ENCODE peak calls at places on chromosomes 12 and 14, in nine cellular contexts. One of them, this sample, is unnamed.

GRCh38 chr14:22748691-22749090 is 17.8 kb upstream of the OXA1L start:
- DNase-seq in astrocyte of the cerebellum: no peak
- DNase-seq in GM13977: peak
- DNase-seq in SK-N-SH: no peak
- DNase-seq in brain microvascular endothelial cell: no peak
- DNase-seq in hepatocyte: no peak
- DNase-seq in AG10803: no peak
- DNase-seq in fibroblast of pulmonary artery: no peak
- DNase-seq in CD8-positive, alpha-beta T cell: no peak
- DNase-seq in this sample: no peak

GRCh38 chr12:53200458-53201169 is 6.4 kb downstream of the ITGB7 start:
- DNase-seq in astrocyte of the cerebellum: no peak
- DNase-seq in GM13977: peak
- DNase-seq in SK-N-SH: no peak
- DNase-seq in brain microvascular endothelial cell: no peak
- DNase-seq in hepatocyte: no peak
- DNase-seq in AG10803: no peak
- DNase-seq in fibroblast of pulmonary artery: no peak
- DNase-seq in CD8-positive, alpha-beta T cell: no peak
- DNase-seq in this sample: no peak

GRCh38 chr12:53524476-53524875 is 17.2 kb upstream of the NPFF start:
- DNase-seq in astrocyte of the cerebellum: no peak
- DNase-seq in GM13977: no peak
- DNase-seq in SK-N-SH: no peak
- DNase-seq in brain microvascular endothelial cell: no peak
- DNase-seq in hepatocyte: no peak
- DNase-seq in AG10803: no peak
- DNase-seq in fibroblast of pulmonary artery: no peak
- DNase-seq in CD8-positive, alpha-beta T cell: no peak
- DNase-seq in this sample: no peak

GRCh38 chr12:94714378-94714777 is 64.0 kb upstream of the TMCC3 start:
- DNase-seq in astrocyte of the cerebellum: peak
- DNase-seq in GM13977: no peak
- DNase-seq in SK-N-SH: no peak
- DNase-seq in brain microvascular endothelial cell: peak
- DNase-seq in hepatocyte: no peak
- DNase-seq in AG10803: no peak
- DNase-seq in fibroblast of pulmonary artery: peak
- DNase-seq in CD8-positive, alpha-beta T cell: no peak
- DNase-seq in this sample: peak

GRCh38 chr14:87483651-87484260 is 509.2 kb downstream of the GALC start:
- DNase-seq in astrocyte of the cerebellum: peak
- DNase-seq in GM13977: no peak
- DNase-seq in SK-N-SH: no peak
- DNase-seq in brain microvascular endothelial cell: peak
- DNase-seq in hepatocyte: no peak
- DNase-seq in AG10803: peak
- DNase-seq in fibroblast of pulmonary artery: peak
- DNase-seq in CD8-positive, alpha-beta T cell: no peak
- DNase-seq in this sample: peak

GRCh38 chr12:70386771-70387170 is 20.7 kb downstream of the KCNMB4 start:
- DNase-seq in astrocyte of the cerebellum: no peak
- DNase-seq in GM13977: no peak
- DNase-seq in SK-N-SH: no peak
- DNase-seq in brain microvascular endothelial cell: no peak
- DNase-seq in hepatocyte: no peak
- DNase-seq in AG10803: no peak
- DNase-seq in fibroblast of pulmonary artery: peak
- DNase-seq in CD8-positive, alpha-beta T cell: no peak
- DNase-seq in this sample: no peak

GRCh38 chr14:94362614-94363133 is 25.7 kb downstream of the SERPINA1 start:
- DNase-seq in astrocyte of the cerebellum: no peak
- DNase-seq in GM13977: no peak
- DNase-seq in SK-N-SH: no peak
- DNase-seq in brain microvascular endothelial cell: no peak
- DNase-seq in hepatocyte: no peak
- DNase-seq in AG10803: no peak
- DNase-seq in fibroblast of pulmonary artery: no peak
- DNase-seq in CD8-positive, alpha-beta T cell: no peak
- DNase-seq in this sample: no peak

GRCh38 chr12:75790219-75790618 is 241.4 kb downstream of the PHLDA1 start:
- DNase-seq in astrocyte of the cerebellum: no peak
- DNase-seq in GM13977: no peak
- DNase-seq in SK-N-SH: no peak
- DNase-seq in brain microvascular endothelial cell: no peak
- DNase-seq in hepatocyte: no peak
- DNase-seq in AG10803: peak
- DNase-seq in fibroblast of pulmonary artery: no peak
- DNase-seq in CD8-positive, alpha-beta T cell: no peak
- DNase-seq in this sample: no peak

GRCh38 chr12:64610092-64610659 is at the start of gene RASSF3:
- DNase-seq in astrocyte of the cerebellum: no peak
- DNase-seq in GM13977: peak
- DNase-seq in SK-N-SH: peak
- DNase-seq in brain microvascular endothelial cell: peak
- DNase-seq in hepatocyte: peak
- DNase-seq in AG10803: peak
- DNase-seq in fibroblast of pulmonary artery: peak
- DNase-seq in CD8-positive, alpha-beta T cell: peak
- DNase-seq in this sample: peak

GRCh38 chr12:64610660-64611429 is 550 bp downstream of the RASSF3 start:
- DNase-seq in astrocyte of the cerebellum: no peak
- DNase-seq in GM13977: peak
- DNase-seq in SK-N-SH: peak
- DNase-seq in brain microvascular endothelial cell: peak
- DNase-seq in hepatocyte: peak
- DNase-seq in AG10803: peak
- DNase-seq in fibroblast of pulmonary artery: peak
- DNase-seq in CD8-positive, alpha-beta T cell: peak
- DNase-seq in this sample: peak

GRCh38 chr12:64609543-64610091 is 678 bp upstream of the RASSF3 start:
- DNase-seq in astrocyte of the cerebellum: no peak
- DNase-seq in GM13977: no peak
- DNase-seq in SK-N-SH: peak
- DNase-seq in brain microvascular endothelial cell: peak
- DNase-seq in hepatocyte: peak
- DNase-seq in AG10803: no peak
- DNase-seq in fibroblast of pulmonary artery: peak
- DNase-seq in CD8-positive, alpha-beta T cell: no peak
- DNase-seq in this sample: no peak

GRCh38 chr12:64611430-64612286 is 1.4 kb downstream of the RASSF3 start:
- DNase-seq in astrocyte of the cerebellum: no peak
- DNase-seq in GM13977: no peak
- DNase-seq in SK-N-SH: peak
- DNase-seq in brain microvascular endothelial cell: peak
- DNase-seq in hepatocyte: peak
- DNase-seq in AG10803: peak
- DNase-seq in fibroblast of pulmonary artery: peak
- DNase-seq in CD8-positive, alpha-beta T cell: no peak
- DNase-seq in this sample: peak

DNA sequence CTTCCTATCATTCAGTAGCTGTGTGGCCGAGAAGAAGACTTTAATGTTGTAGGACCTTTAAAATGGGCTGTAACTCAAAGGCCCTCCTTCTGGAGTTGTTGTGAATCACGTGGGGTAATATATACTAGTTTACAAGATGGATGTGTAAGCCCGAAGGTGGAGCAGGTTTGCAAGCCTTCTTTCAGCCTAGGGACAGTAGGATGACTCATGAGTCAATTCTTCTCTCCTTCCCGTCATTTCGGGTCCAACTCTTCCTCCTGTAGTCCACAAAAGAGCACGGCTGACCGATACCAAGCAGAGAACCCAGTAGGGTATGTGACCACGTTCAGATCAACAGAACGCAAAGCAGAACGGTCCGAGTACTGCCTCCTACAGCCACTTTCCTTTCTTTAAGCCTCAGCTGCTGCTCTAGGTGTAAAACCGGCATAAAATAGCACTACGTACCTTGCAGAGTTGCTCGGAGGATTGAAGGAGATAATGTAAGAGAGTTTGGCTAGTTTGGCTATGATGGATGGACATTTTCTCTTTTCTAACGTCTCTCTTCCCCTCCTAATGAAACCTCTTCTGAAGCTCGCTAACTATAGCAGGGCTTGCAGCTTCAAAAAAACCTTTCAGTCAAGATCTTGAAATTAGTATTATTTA is 1.3 kb upstream of the RASSF3 start:
- DNase-seq in astrocyte of the cerebellum: no peak
- DNase-seq in GM13977: peak
- DNase-seq in SK-N-SH: peak
- DNase-seq in brain microvascular endothelial cell: peak
- DNase-seq in hepatocyte: peak
- DNase-seq in AG10803: peak
- DNase-seq in fibroblast of pulmonary artery: peak
- DNase-seq in CD8-positive, alpha-beta T cell: peak
- DNase-seq in this sample: peak
- TF ChIP-seq CTCF in astrocyte of the cerebellum: peak
- TF ChIP-seq CTCF in GM13977: peak
- TF ChIP-seq CTCF in SK-N-SH: peak
- TF ChIP-seq CTCF in brain microvascular endothelial cell: peak
- TF ChIP-seq CTCF in hepatocyte: peak
- TF ChIP-seq CTCF in AG10803: peak
- TF ChIP-seq CTCF in fibroblast of pulmonary artery: peak
- TF ChIP-seq CTCF in CD8-positive, alpha-beta T cell: no peak
- TF ChIP-seq CTCF in this sample: no peak

GRCh38 chr14:90829677-90830076 is 13.4 kb upstream of the TTC7B start:
- DNase-seq in astrocyte of the cerebellum: no peak
- DNase-seq in GM13977: no peak
- DNase-seq in SK-N-SH: no peak
- DNase-seq in brain microvascular endothelial cell: no peak
- DNase-seq in hepatocyte: no peak
- DNase-seq in AG10803: no peak
- DNase-seq in fibroblast of pulmonary artery: no peak
- DNase-seq in CD8-positive, alpha-beta T cell: no peak
- DNase-seq in this sample: no peak

GRCh38 chr14:90831821-90832220 is 15.6 kb upstream of the TTC7B start:
- DNase-seq in astrocyte of the cerebellum: no peak
- DNase-seq in GM13977: no peak
- DNase-seq in SK-N-SH: no peak
- DNase-seq in brain microvascular endothelial cell: no peak
- DNase-seq in hepatocyte: no peak
- DNase-seq in AG10803: no peak
- DNase-seq in fibroblast of pulmonary artery: no peak
- DNase-seq in CD8-positive, alpha-beta T cell: no peak
- DNase-seq in this sample: no peak

GRCh38 chr14:90830931-90831701 is 14.9 kb upstream of the TTC7B start:
- DNase-seq in astrocyte of the cerebellum: no peak
- DNase-seq in GM13977: no peak
- DNase-seq in SK-N-SH: no peak
- DNase-seq in brain microvascular endothelial cell: no peak
- DNase-seq in hepatocyte: no peak
- DNase-seq in AG10803: no peak
- DNase-seq in fibroblast of pulmonary artery: no peak
- DNase-seq in CD8-positive, alpha-beta T cell: no peak
- DNase-seq in this sample: no peak

GRCh38 chr14:90828642-90829487 is 12.6 kb upstream of the TTC7B start:
- DNase-seq in astrocyte of the cerebellum: no peak
- DNase-seq in GM13977: peak
- DNase-seq in SK-N-SH: no peak
- DNase-seq in brain microvascular endothelial cell: no peak
- DNase-seq in hepatocyte: no peak
- DNase-seq in AG10803: no peak
- DNase-seq in fibroblast of pulmonary artery: no peak
- DNase-seq in CD8-positive, alpha-beta T cell: no peak
- DNase-seq in this sample: no peak

DNA sequence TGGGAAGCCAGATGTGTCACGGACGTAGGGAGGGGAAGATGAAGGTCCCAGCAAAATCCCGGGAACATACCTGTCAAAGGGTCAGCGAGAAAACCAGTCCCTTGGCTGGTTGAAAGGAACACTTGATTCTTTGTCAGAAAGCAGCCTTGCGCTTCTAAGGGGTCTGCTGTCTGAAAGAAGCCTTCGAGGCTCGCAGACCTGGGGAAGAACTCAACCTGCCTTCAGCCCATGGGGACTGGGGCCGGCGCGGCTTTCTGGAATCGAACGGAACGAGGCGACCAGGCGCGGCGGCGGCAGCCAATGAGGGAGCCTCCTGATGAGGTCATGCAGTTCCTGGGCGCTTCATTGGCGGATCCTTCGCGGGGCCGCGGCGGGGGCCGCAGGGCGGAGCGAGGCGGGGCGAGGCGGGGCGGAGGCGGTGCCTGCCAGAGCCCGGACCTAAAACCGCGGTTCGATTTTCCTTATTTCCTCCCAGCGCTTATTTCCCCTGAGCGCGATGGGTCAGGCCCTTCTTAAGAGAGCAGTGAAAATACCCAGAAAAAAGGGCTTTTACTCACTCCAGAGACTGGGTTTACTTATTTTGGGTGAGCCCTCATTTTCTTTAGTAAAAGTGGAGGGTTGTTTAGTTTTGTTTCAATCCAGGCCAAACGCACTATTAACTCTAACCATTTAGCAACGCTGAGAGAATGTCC is 11.8 kb upstream of the TTC7B start:
- DNase-seq in astrocyte of the cerebellum: peak
- DNase-seq in GM13977: peak
- DNase-seq in SK-N-SH: peak
- DNase-seq in brain microvascular endothelial cell: peak
- DNase-seq in hepatocyte: peak
- DNase-seq in AG10803: peak
- DNase-seq in fibroblast of pulmonary artery: peak
- DNase-seq in CD8-positive, alpha-beta T cell: peak
- DNase-seq in this sample: no peak
- TF ChIP-seq CTCF in astrocyte of the cerebellum: no peak
- TF ChIP-seq CTCF in GM13977: no peak
- TF ChIP-seq CTCF in SK-N-SH: no peak
- TF ChIP-seq CTCF in brain microvascular endothelial cell: no peak
- TF ChIP-seq CTCF in hepatocyte: no peak
- TF ChIP-seq CTCF in AG10803: no peak
- TF ChIP-seq CTCF in fibroblast of pulmonary artery: no peak
- TF ChIP-seq CTCF in CD8-positive, alpha-beta T cell: no peak
- TF ChIP-seq CTCF in this sample: no peak

GRCh38 chr14:66009104-66009503 is 477.1 kb upstream of the CCDC196 start:
- DNase-seq in astrocyte of the cerebellum: peak
- DNase-seq in GM13977: no peak
- DNase-seq in SK-N-SH: no peak
- DNase-seq in brain microvascular endothelial cell: peak
- DNase-seq in hepatocyte: peak
- DNase-seq in AG10803: peak
- DNase-seq in fibroblast of pulmonary artery: peak
- DNase-seq in CD8-positive, alpha-beta T cell: no peak
- DNase-seq in this sample: peak
- TF ChIP-seq CTCF in astrocyte of the cerebellum: no peak
- TF ChIP-seq CTCF in GM13977: no peak
- TF ChIP-seq CTCF in SK-N-SH: no peak
- TF ChIP-seq CTCF in brain microvascular endothelial cell: no peak
- TF ChIP-seq CTCF in hepatocyte: no peak
- TF ChIP-seq CTCF in AG10803: no peak
- TF ChIP-seq CTCF in fibroblast of pulmonary artery: no peak
- TF ChIP-seq CTCF in CD8-positive, alpha-beta T cell: no peak
- TF ChIP-seq CTCF in this sample: no peak

GRCh38 chr12:65520658-65521057 is 242.2 kb downstream of the MSRB3 start:
- DNase-seq in astrocyte of the cerebellum: no peak
- DNase-seq in GM13977: no peak
- DNase-seq in SK-N-SH: no peak
- DNase-seq in brain microvascular endothelial cell: no peak
- DNase-seq in hepatocyte: no peak
- DNase-seq in AG10803: no peak
- DNase-seq in fibroblast of pulmonary artery: no peak
- DNase-seq in CD8-positive, alpha-beta T cell: no peak
- DNase-seq in this sample: no peak

GRCh38 chr12:65522956-65523857 is 244.7 kb downstream of the MSRB3 start:
- DNase-seq in astrocyte of the cerebellum: no peak
- DNase-seq in GM13977: no peak
- DNase-seq in SK-N-SH: no peak
- DNase-seq in brain microvascular endothelial cell: no peak
- DNase-seq in hepatocyte: no peak
- DNase-seq in AG10803: peak
- DNase-seq in fibroblast of pulmonary artery: peak
- DNase-seq in CD8-positive, alpha-beta T cell: no peak
- DNase-seq in this sample: no peak

GRCh38 chr12:65524666-65525065 is 246.2 kb downstream of the MSRB3 start:
- DNase-seq in astrocyte of the cerebellum: peak
- DNase-seq in GM13977: no peak
- DNase-seq in SK-N-SH: no peak
- DNase-seq in brain microvascular endothelial cell: peak
- DNase-seq in hepatocyte: no peak
- DNase-seq in AG10803: peak
- DNase-seq in fibroblast of pulmonary artery: peak
- DNase-seq in CD8-positive, alpha-beta T cell: no peak
- DNase-seq in this sample: peak

GRCh38 chr12:65517656-65518210 is 239.2 kb downstream of the MSRB3 start:
- DNase-seq in astrocyte of the cerebellum: no peak
- DNase-seq in GM13977: no peak
- DNase-seq in SK-N-SH: no peak
- DNase-seq in brain microvascular endothelial cell: no peak
- DNase-seq in hepatocyte: no peak
- DNase-seq in AG10803: no peak
- DNase-seq in fibroblast of pulmonary artery: no peak
- DNase-seq in CD8-positive, alpha-beta T cell: no peak
- DNase-seq in this sample: no peak

DNA sequence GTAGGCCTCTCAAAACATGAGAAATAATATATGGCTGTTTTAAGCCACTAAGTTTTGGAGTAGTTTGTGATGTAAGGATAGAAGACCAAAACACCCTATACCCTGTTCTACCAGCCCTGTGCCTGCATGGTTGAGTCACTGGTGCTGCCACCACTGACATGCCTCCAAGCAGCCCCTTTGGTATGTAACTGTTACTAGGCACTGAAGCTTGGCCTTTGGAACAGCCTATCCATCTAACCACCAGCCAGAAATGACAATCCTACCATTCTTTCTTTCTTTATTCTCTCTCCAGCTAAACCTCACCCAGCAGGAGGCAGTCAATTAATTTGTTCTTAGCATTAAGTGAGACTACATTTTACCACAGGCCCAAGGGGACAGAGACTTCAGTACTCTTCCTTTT is 240.3 kb downstream of the MSRB3 start:
- DNase-seq in astrocyte of the cerebellum: no peak
- DNase-seq in GM13977: no peak
- DNase-seq in SK-N-SH: no peak
- DNase-seq in brain microvascular endothelial cell: no peak
- DNase-seq in hepatocyte: no peak
- DNase-seq in AG10803: peak
- DNase-seq in fibroblast of pulmonary artery: no peak
- DNase-seq in CD8-positive, alpha-beta T cell: no peak
- DNase-seq in this sample: no peak
- TF ChIP-seq CTCF in astrocyte of the cerebellum: no peak
- TF ChIP-seq CTCF in GM13977: no peak
- TF ChIP-seq CTCF in SK-N-SH: no peak
- TF ChIP-seq CTCF in brain microvascular endothelial cell: no peak
- TF ChIP-seq CTCF in hepatocyte: no peak
- TF ChIP-seq CTCF in AG10803: no peak
- TF ChIP-seq CTCF in fibroblast of pulmonary artery: no peak
- TF ChIP-seq CTCF in CD8-positive, alpha-beta T cell: no peak
- TF ChIP-seq CTCF in this sample: no peak